ENCODE peak calls at places on chromosomes 4 and X, in five cellular contexts. Z is GM23338, Q is AG09309, O is fibroblast of lung, P is upper lobe of left lung. J is an unnamed sample.

GRCh38 chr4:13635281-13635799 is 7.8 kb upstream of the BOD1L1 start:
- DNase-seq in Z (no peak), Q (no peak), O (peak; percentile 28), P (no peak), J (no peak)

GRCh38 chr4:184472540-184473264 is 1.6 kb downstream of the IRF2 start:
- DNase-seq in Z (peak; percentile 79), Q (no peak), O (peak; percentile 75), P (peak; percentile 88), J (no peak)

GRCh38 chr4:38154681-38155588 is 194.7 kb downstream of the PTTG2 start:
- DNase-seq in Z (no peak), Q (no peak), O (no peak), P (peak; percentile 80), J (no peak)

GRCh38 chrX:154092371-154092770 is 5.1 kb downstream of the MECP2 start:
- DNase-seq in Z (no peak), Q (no peak), O (no peak), P (no peak), J (no peak)

GRCh38 chr4:128782076-128782715 is 27.3 kb upstream of the JADE1 start:
- DNase-seq in Z (peak; percentile 52), Q (no peak), O (peak; percentile 61), P (peak; percentile 27), J (peak; percentile 9)

GRCh38 chrX:24025741-24026402 is 1.1 kb downstream of the KLHL15 start:
- DNase-seq in Z (peak; percentile 23), Q (peak; percentile 49), O (peak; percentile 68), P (peak; percentile 31), J (peak; percentile 12)

GRCh38 chr4:89137231-89137630 is 25.9 kb downstream of the TIGD2 start:
- DNase-seq in Z (peak; percentile 22), Q (no peak), O (no peak), P (no peak), J (no peak)

GRCh38 chr4:127982445-127982844 is 17.2 kb downstream of the ABHD18 start:
- DNase-seq in Z (no peak), Q (no peak), O (no peak), P (no peak), J (no peak)

GRCh38 chr4:107736924-107737448 is 17.0 kb upstream of the PAPSS1 start:
- DNase-seq in Z (peak; percentile 85), Q (no peak), O (peak; percentile 47), P (no peak), J (no peak)

GRCh38 chr4:16931906-16932305 is 33.5 kb upstream of the LDB2 start:
- DNase-seq in Z (no peak), Q (no peak), O (peak; percentile 63), P (no peak), J (no peak)

GRCh38 chr4:31291238-31291637 is 571.1 kb downstream of the PCDH7 start:
- DNase-seq in Z (peak; percentile 57), Q (no peak), O (no peak), P (no peak), J (no peak)
- H3K4me3 ChIP-seq in Z (no peak overlapping the region), Q (no peak overlapping the region), O (no peak overlapping the region), P (no peak overlapping the region), J (no peak overlapping the region)

GRCh38 chr4:169657470-169658107 is 37.2 kb downstream of the CLCN3 start:
- DNase-seq in Z (no peak), Q (no peak), O (no peak), P (no peak), J (no peak)

GRCh38 chr4:169658196-169658595 is 37.8 kb downstream of the CLCN3 start:
- DNase-seq in Z (no peak), Q (no peak), O (no peak), P (no peak), J (no peak)

GRCh38 chr4:169659736-169660670 is 39.6 kb downstream of the CLCN3 start:
- DNase-seq in Z (peak; percentile 87), Q (peak; percentile 95), O (peak; percentile 99), P (peak; percentile 88), J (peak; percentile 88)

GRCh38 chr4:169660929-169661328 is 40.6 kb downstream of the CLCN3 start:
- DNase-seq in Z (no peak), Q (no peak), O (no peak), P (no peak), J (no peak)

DNA sequence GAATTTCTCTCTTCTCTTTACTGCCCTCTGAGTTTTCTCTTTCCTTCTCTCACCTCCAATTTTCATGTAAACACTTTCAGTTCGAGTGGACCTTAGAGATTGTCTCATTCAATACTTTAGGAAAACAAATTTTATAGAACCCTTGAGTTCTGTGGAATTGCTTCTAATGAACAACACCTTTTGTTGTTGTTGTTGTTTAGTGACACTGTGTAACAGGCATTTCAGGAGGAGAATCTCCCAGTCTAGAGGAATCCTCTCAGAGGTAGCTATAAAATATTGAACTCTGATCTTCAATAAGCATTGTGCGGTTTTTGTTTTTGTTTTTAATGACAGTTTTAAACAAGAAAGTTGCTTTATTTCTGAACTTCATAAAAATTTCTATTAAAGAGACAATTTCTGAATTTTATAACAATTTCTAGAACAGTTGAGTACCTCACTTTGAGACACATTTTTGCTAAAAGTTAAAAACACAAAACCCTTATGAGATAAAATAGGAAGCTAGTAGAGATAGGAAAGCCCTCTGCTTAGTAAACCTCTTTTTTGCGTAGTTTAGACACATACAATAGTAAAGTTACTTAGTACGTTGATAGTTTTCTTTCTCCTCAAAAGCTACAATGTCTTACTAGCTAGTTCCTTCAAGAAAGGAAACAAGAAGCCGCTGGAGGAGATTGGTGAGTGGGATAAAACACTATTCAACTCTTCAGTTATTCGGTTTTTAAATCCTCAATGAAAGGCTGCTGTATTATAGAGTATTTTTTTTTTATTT is 38.8 kb downstream of the CLCN3 start:
- DNase-seq in Z (no peak), Q (no peak), O (no peak), P (no peak), J (no peak)
- H3K4me3 ChIP-seq in Z (no peak overlapping the region), Q (peak overlapping the region; percentile 24), O (peak overlapping the region; percentile 64), P (no peak overlapping the region), J (peak overlapping the region; percentile 57)

GRCh38 chrX:13762015-13762414 is 27.5 kb downstream of the OFD1 start:
- DNase-seq in Z (peak; percentile 70), Q (no peak), O (no peak), P (no peak), J (no peak)

GRCh38 chrX:13756381-13756780 is 21.8 kb downstream of the OFD1 start:
- DNase-seq in Z (no peak), Q (no peak), O (no peak), P (no peak), J (no peak)

GRCh38 chrX:13761606-13762005 is 27.1 kb downstream of the OFD1 start:
- DNase-seq in Z (peak; percentile 54), Q (no peak), O (no peak), P (no peak), J (no peak)

GRCh38 chrX:13760428-13760827 is 25.9 kb downstream of the OFD1 start:
- DNase-seq in Z (no peak), Q (no peak), O (no peak), P (no peak), J (no peak)

DNA sequence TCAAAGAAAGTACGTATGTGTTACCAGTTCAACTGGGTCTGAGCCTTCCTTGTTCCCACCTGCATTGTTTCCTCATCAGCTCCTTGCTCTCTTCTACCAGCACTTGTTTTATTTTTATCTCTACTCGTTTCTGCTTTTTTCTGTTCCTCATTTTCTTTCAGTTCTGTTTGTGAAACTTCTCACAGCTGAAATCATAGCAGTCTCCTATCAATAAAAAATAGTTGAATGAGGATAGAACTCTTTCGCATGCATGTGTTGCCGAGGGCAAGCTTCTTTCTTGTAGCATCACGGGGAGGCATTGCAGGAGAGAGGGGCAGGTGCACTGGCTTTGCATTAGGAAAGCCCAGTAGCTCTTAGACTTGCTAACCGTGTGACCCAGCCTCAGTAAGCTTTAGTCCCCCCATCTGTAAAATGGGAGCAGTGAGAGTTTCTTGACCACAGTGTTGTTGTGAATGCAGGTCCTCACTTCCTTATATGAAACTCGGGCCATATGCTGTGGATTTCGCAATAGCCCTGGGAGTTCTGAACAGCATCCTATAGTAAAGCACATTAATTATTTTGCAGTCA is 24.7 kb downstream of the OFD1 start:
- DNase-seq in Z (no peak), Q (no peak), O (no peak), P (peak; percentile 43), J (no peak)
- H3K4me3 ChIP-seq in Z (no peak overlapping the region), Q (no peak overlapping the region), O (no peak overlapping the region), P (no peak overlapping the region), J (no peak overlapping the region)

GRCh38 chrX:15673970-15674369 is 9.4 kb upstream of the CLTRN start:
- DNase-seq in Z (no peak), Q (no peak), O (no peak), P (no peak), J (no peak)
- H3K4me3 ChIP-seq in Z (peak overlapping the region; percentile 86), Q (peak overlapping the region; percentile 91), O (peak overlapping the region; percentile 100), P (peak overlapping the region; percentile 86), J (peak overlapping the region; percentile 80)

GRCh38 chr4:101158507-101158906 is 188.8 kb downstream of the PPP3CA start:
- DNase-seq in Z (no peak), Q (no peak), O (no peak), P (no peak), J (no peak)
- H3K4me3 ChIP-seq in Z (no peak overlapping the region), Q (no peak overlapping the region), O (no peak overlapping the region), P (no peak overlapping the region), J (no peak overlapping the region)

DNA sequence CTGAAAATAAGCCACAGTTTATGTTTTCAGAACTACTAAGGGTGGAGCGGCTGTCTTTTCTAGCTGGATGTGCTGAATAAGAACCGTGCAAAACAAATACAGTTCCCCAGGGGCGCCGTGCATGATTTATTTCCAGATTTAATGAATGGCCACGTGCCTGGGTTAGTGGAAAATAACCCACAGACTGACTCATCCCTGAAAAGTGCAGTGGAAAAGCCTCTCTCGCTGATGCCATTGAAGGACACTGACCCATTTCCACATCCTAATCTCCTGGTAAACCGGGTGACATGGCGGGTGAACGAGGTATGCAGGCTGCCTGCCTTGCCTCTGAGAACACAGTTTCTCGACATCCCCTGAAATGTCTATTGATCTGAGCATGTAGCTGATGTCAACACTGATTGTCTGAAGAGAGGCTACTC is 77.1 kb upstream of the SCOC start:
- DNase-seq in Z (no peak), Q (peak; percentile 82), O (peak; percentile 85), P (no peak), J (no peak)
- H3K4me3 ChIP-seq in Z (no peak overlapping the region), Q (no peak overlapping the region), O (no peak overlapping the region), P (no peak overlapping the region), J (no peak overlapping the region)

DNA sequence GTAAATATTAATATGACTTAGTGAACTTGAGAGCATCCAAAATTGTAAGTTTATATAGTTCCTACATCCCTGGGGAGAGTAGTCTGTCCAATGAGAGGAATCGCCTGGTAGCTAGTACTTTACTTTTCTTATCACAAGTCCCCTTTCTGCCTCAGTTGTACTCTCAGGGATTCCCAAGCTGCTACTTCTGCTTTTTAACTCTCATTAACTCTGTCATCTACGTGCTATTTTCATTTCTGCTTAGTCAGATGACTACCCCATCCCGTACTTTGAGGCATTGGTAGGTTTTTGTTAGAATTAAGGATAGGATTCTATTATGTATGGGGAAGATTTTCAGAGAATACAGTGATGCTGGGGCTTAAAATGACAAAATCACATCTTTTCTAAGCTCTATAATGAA is 24.7 kb downstream of the RBPJ start:
- DNase-seq in Z (no peak), Q (no peak), O (no peak), P (no peak), J (no peak)
- H3K4me3 ChIP-seq in Z (peak overlapping the region; percentile 5), Q (no peak overlapping the region), O (no peak overlapping the region), P (peak overlapping the region; percentile 14), J (no peak overlapping the region)